ENCODE peak calls at places on chromosomes 6 and 20, in six cellular contexts. X is A673; J is stimulated activated naive CD4-positive, alpha-beta T cell; S is cardiac fibroblast; R is CD4-positive, CD25-positive, alpha-beta regulatory T cell; C is kidney glomerular epithelial cell. H is an unnamed sample.

GRCh38 chr6:159929819-159930218 is 39.0 kb downstream of the MAS1 start:
- DNase-seq in S (no peak), X (peak), J (no peak), C (peak), R (peak), H (peak)

GRCh38 chr20:35318502-35319157 is 26.4 kb upstream of the FAM83C start:
- DNase-seq in S (peak), J (no peak), C (peak), R (no peak), X (no peak), H (peak)

GRCh38 chr6:12345694-12346058 is 55.5 kb downstream of the EDN1 start:
- DNase-seq in S (peak), J (no peak), C (no peak), X (no peak), R (no peak), H (no peak)

GRCh38 chr6:85569323-85569722 is 24.3 kb downstream of the SNX14 start:
- DNase-seq in S (peak), X (peak), C (peak), J (no peak), R (no peak), H (peak)

GRCh38 chr6:22917344-22917743 is 348.0 kb downstream of the HDGFL1 start:
- DNase-seq in C (no peak), J (no peak), R (no peak), S (peak), X (no peak), H (no peak)

GRCh38 chr6:99016355-99016754 is 68.6 kb upstream of the FBXL4 start:
- DNase-seq in X (no peak), R (no peak), S (peak), C (no peak), J (no peak), H (peak)

GRCh38 chr6:147384737-147385710 is 123.5 kb upstream of the SAMD5 start:
- DNase-seq in X (no peak), S (no peak), J (no peak), C (no peak), R (no peak), H (no peak)

GRCh38 chr20:53926428-53927028 is 143.9 kb downstream of the BCAS1 start:
- DNase-seq in X (peak), R (no peak), S (peak), C (peak), J (no peak), H (peak)

GRCh38 chr6:131789219-131789618 is 18.6 kb upstream of the ENPP1 start:
- DNase-seq in X (peak), R (no peak), C (no peak), S (no peak), J (no peak), H (peak)

GRCh38 chr6:68044264-68044663 is 590.8 kb upstream of the ADGRB3 start:
- DNase-seq in C (no peak), X (no peak), S (no peak), R (no peak), J (no peak), H (no peak)

GRCh38 chr20:25253606-25254275 is 5.9 kb downstream of the PYGB start:
- DNase-seq in S (no peak), C (peak), J (no peak), R (no peak), X (no peak), H (peak)

GRCh38 chr6:113529879-113530278 is 327.3 kb upstream of the MARCKS start:
- DNase-seq in J (no peak), C (no peak), R (no peak), S (no peak), X (no peak), H (no peak)

GRCh38 chr20:21342656-21343345 is 39.7 kb downstream of the XRN2 start:
- DNase-seq in S (no peak), X (no peak), J (no peak), R (no peak), C (no peak), H (no peak)